ENCODE peak calls at places on chromosome 22, in seven cellular contexts. Y, T, A, N, D, J and R are unnamed samples.
A peak's percentile ranks its signal among the peaks of the same experiment; 100 is the strongest.

GRCh38 chr22:24209016-24209415 is 27.7 kb downstream of the SUSD2 start:
- DNase-seq in A (no peak), D (no peak), J (no peak), T (no peak), Y (no peak), N (no peak), R (no peak)

GRCh38 chr22:26466196-26466595 is 17.4 kb downstream of the HPS4 start:
- DNase-seq in N (no peak), J (no peak), T (no peak), A (no peak), D (no peak), Y (no peak), R (no peak)

GRCh38 chr22:25057013-25057881 is 104.7 kb downstream of the KIAA1671 start:
- DNase-seq in D (peak; percentile 64), A (peak; percentile 55), N (peak; percentile 44), T (peak; percentile 79), J (no peak), Y (peak; percentile 29), R (peak; percentile 35)

GRCh38 chr22:29112102-29112501 is 39.3 kb downstream of the KREMEN1 start:
- DNase-seq in Y (no peak), A (no peak), N (no peak), D (no peak), T (no peak), J (no peak), R (no peak)

GRCh38 chr22:47409501-47410275 is 647.2 kb downstream of the TBC1D22A start:
- DNase-seq in D (no peak), T (no peak), J (no peak), Y (no peak), A (no peak), N (no peak), R (no peak)

GRCh38 chr22:26847816-26848215 is 190.4 kb downstream of the MIAT start:
- DNase-seq in A (no peak), N (no peak), J (no peak), T (no peak), Y (no peak), D (no peak), R (no peak)

GRCh38 chr22:19061471-19062138 is 60.6 kb downstream of the DGCR2 start:
- DNase-seq in A (no peak), T (no peak), N (no peak), Y (no peak), D (no peak), J (no peak), R (no peak)

GRCh38 chr22:42758929-42759629 is 38.4 kb upstream of the A4GALT start:
- DNase-seq in T (no peak), N (no peak), A (no peak), D (no peak), J (no peak), Y (no peak), R (no peak)

GRCh38 chr22:48426466-48427380 is 1401.0 kb downstream of the BRD1 start:
- DNase-seq in A (no peak), J (no peak), T (no peak), Y (no peak), D (no peak), N (no peak), R (no peak)

GRCh38 chr22:24207264-24208011 is 26.2 kb downstream of the SUSD2 start:
- DNase-seq in Y (no peak), N (no peak), A (no peak), J (no peak), D (no peak), T (no peak), R (no peak)

GRCh38 chr22:31241936-31242335 is 29.8 kb downstream of the LIMK2 start:
- DNase-seq in D (no peak), Y (no peak), A (no peak), J (no peak), T (no peak), N (no peak), R (no peak)

GRCh38 chr22:29477919-29478318 is 2.1 kb upstream of the NEFH start:
- DNase-seq in N (no peak), A (peak; percentile 54), Y (no peak), D (no peak), J (no peak), T (peak; percentile 53), R (no peak)

GRCh38 chr22:25845985-25846745 is 104.2 kb downstream of the MYO18B start:
- DNase-seq in N (no peak), Y (no peak), T (no peak), D (no peak), J (no peak), A (peak; percentile 33), R (no peak)

GRCh38 chr22:35217541-35217940 is 39.8 kb upstream of the HMGXB4 start:
- DNase-seq in T (no peak), N (no peak), A (no peak), J (no peak), Y (no peak), D (no peak), R (no peak)

GRCh38 chr22:24553597-24554315 is 1.2 kb downstream of the GUCD1 start:
- DNase-seq in A (peak; percentile 36), Y (no peak), J (no peak), N (peak; percentile 25), D (no peak), T (no peak), R (no peak)

GRCh38 chr22:35215993-35216392 is 41.3 kb upstream of the HMGXB4 start:
- DNase-seq in Y (no peak), D (no peak), T (no peak), N (no peak), A (peak; percentile 65), J (no peak), R (no peak)

DNA sequence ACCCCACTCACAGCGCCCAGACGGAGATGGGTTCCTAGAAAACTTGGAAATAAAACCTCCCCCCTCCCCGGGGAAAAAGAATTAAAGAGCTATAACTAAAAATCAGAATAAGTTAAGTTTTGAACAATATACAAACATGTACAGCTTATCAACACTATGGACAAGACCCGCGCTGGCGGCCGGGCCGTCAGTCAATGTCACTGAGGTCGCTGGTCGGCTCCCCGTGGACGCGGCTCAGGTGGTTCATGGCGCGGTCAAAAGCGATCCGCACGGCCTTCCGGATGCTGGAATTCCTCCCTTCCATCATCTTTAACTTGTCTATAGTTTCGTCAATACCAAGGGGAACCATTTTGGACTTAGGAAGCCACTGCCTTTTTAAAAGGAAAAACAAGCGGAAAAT is 53.6 kb downstream of the BRD1 start:
- DNase-seq in J (no peak), A (no peak), Y (no peak), D (no peak), N (no peak), T (no peak), R (no peak)
- H3K9ac ChIP-seq in J (no peak overlapping the region), A (no peak overlapping the region), Y (no peak overlapping the region), D (no peak overlapping the region), N (no peak overlapping the region), T (no peak overlapping the region), R (no peak overlapping the region)

DNA sequence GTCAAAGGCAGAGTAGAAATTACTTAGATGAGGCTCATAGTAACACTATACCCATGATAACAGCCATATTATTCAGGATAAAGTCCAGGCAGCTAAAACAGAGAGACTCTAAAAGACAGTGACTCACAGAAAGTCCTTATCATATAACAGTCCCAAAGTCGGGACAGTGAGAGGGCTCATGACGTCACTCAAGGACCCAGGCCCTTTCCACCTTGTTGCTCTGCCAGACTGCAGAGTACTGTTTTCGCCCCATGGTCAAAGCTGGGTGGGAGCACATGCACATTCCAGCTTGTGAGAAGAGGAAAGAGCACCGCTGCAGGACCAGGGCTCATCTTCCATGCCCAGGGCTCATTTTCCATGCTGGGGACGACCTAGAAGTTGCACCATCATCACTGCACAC is 29.4 kb upstream of the NUP50 start:
- DNase-seq in Y (no peak), A (no peak), N (no peak), D (no peak), T (no peak), J (no peak), R (no peak)
- TF ChIP-seq YY1 in Y (no peak), A (no peak), N (no peak), D (no peak), T (no peak), J (no peak), R (no peak)

GRCh38 chr22:37310075-37310606 is 27.8 kb downstream of the CYTH4 start:
- DNase-seq in Y (no peak), T (no peak), D (no peak), N (no peak), J (no peak), A (peak; percentile 46), R (no peak)

GRCh38 chr22:37309221-37310074 is 27.1 kb downstream of the CYTH4 start:
- DNase-seq in T (peak; percentile 81), Y (no peak), J (peak; percentile 55), D (no peak), A (peak; percentile 33), N (no peak), R (no peak)

GRCh38 chr22:37310815-37311595 is 28.7 kb downstream of the CYTH4 start:
- DNase-seq in J (no peak), A (no peak), N (no peak), Y (no peak), D (no peak), T (no peak), R (no peak)

GRCh38 chr22:37306494-37306829 is 24.2 kb downstream of the CYTH4 start:
- DNase-seq in A (no peak), Y (no peak), D (no peak), T (no peak), J (no peak), N (no peak), R (no peak)

DNA sequence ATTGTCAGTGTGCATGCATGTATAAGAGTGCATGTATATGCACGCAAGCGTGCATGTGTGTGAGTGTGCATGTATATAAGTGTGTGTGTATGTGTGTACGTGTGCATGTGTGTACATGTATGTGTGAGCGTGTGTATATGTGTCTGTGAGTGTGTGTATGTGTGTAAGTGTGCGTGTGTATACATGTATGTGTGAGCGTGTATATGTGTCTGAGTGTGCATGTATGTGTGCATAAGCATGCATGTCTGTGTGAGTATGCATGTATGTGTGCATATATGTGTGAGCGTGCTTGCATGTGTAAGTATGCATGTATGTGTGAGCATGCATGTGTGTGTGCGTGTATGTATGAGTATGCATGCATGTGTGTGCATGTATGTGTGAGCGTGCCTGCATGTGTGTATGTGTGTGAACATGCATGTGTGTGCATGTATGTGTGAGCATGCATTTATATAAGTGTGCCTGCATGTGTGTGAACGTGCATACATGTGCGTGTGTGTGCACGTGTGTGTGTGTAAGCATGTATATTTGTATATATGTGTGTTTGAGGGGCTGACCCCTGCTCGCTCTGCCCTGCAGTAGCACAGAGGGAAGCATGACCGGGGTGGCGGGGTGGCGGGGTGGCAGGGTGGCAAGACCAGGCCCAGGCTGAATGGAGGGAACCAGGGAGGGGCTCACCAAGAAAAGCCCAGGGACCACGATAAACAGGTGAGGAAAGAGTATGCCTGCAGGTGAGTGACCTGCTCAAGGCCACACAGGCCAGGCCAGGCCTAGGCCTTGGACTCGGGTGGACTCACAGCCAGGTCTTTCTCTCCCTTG is 26.3 kb downstream of the CYTH4 start:
- DNase-seq in J (no peak), N (no peak), A (no peak), D (no peak), T (no peak), Y (no peak), R (no peak)
- H3K9ac ChIP-seq in J (no peak overlapping the region), N (no peak overlapping the region), A (no peak overlapping the region), D (no peak overlapping the region), T (no peak overlapping the region), Y (no peak overlapping the region), R (no peak overlapping the region)

DNA sequence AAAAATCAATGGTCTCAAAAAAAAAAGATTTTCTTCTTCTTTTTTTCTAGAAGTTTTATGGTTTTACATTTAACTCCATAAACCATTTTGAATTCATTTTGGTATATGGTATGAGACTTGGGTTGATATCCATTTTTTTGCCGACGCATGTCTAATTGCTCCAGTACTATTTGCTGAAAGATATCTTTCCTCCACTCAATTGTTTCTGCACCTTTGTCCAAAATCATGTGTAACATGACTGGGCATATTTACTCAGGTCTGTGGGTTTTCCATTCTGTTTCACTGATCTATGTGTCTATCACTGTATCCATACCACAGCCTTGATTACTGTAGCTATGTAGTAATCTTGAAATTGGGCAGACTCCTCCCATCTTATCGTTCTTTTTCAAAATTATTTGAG is 15.6 kb upstream of the SCARF2 start:
- DNase-seq in D (no peak), T (no peak), A (no peak), N (no peak), J (no peak), Y (no peak), R (no peak)
- TF ChIP-seq YY1 in D (no peak), T (no peak), A (no peak), N (no peak), J (no peak), Y (no peak), R (no peak)